ENCODE peak calls at places on chromosomes 16 and 17, in five cellular contexts. J is effector memory CD4-positive, alpha-beta T cell; F is dorsolateral prefrontal cortex; R is GM18507; T is HuH-7.5. W is an unnamed sample.

GRCh38 chr16:21618261-21618660 is 18.9 kb downstream of the METTL9 start:
- DNase-seq in R (no peak), F (no peak), J (no peak), T (no peak), W (no peak)

GRCh38 chr17:17056167-17056562 is 13.9 kb downstream of the MPRIP start:
- DNase-seq in F (no peak), R (no peak), T (no peak), J (no peak), W (no peak)

GRCh38 chr17:39650121-39650579 is 13.2 kb downstream of the STARD3 start:
- DNase-seq in R (no peak), J (no peak), T (no peak), F (no peak), W (no peak)

GRCh38 chr16:49596119-49596518 is 222.5 kb downstream of the C16orf78 start:
- DNase-seq in R (no peak), F (no peak), J (no peak), T (no peak), W (no peak)

GRCh38 chr17:63476857-63477470 is at the start of gene ACE:
- DNase-seq in R (no peak), F (peak; percentile 49), J (peak; percentile 22), T (peak; percentile 70), W (peak; percentile 54)

GRCh38 chr17:75688209-75688771 is 21.2 kb downstream of the SAP30BP start:
- DNase-seq in T (no peak), R (no peak), F (no peak), J (no peak), W (no peak)

GRCh38 chr17:17742133-17742621 is 60.9 kb downstream of the RAI1 start:
- DNase-seq in F (no peak), J (no peak), R (no peak), T (no peak), W (no peak)

GRCh38 chr16:56604966-56605365 is 3.4 kb upstream of the MT2A start:
- DNase-seq in J (no peak), T (no peak), F (no peak), R (no peak), W (no peak)

GRCh38 chr17:43418441-43419374 is 19.9 kb downstream of the ARL4D start:
- DNase-seq in F (peak; percentile 91), J (no peak), R (no peak), T (no peak), W (peak; percentile 89)

GRCh38 chr17:31385428-31386285 is 5.8 kb upstream of the RAB11FIP4 start:
- DNase-seq in R (no peak), F (no peak), J (no peak), T (no peak), W (no peak)

GRCh38 chr16:19785512-19786130 is 67.5 kb downstream of the IQCK start:
- DNase-seq in T (no peak), J (no peak), R (no peak), F (no peak), W (no peak)

GRCh38 chr17:81868674-81869220 is 2.4 kb downstream of the ARHGDIA start:
- DNase-seq in J (no peak), T (no peak), F (no peak), R (no peak), W (peak; percentile 86)

GRCh38 chr16:79801550-79802090 is 201.1 kb upstream of the MAF start:
- DNase-seq in T (no peak), R (no peak), F (no peak), J (no peak), W (no peak)

GRCh38 chr16:88781140-88782077 is 3.6 kb downstream of the PIEZO1 start:
- DNase-seq in R (no peak), T (no peak), F (no peak), J (peak; percentile 57), W (peak; percentile 30)

GRCh38 chr16:9270424-9270823 is 179.0 kb downstream of the HAPSTR1 start:
- DNase-seq in F (no peak), J (no peak), R (no peak), T (no peak), W (no peak)

GRCh38 chr17:82095777-82096708 is 2.0 kb downstream of the FASN start:
- DNase-seq in R (no peak), J (no peak), F (no peak), T (peak; percentile 58), W (peak; percentile 51)

GRCh38 chr16:63442246-63442645 is 1406.0 kb upstream of the CDH8 start:
- DNase-seq in T (no peak), R (no peak), F (no peak), J (no peak), W (no peak)

GRCh38 chr17:38702900-38703741 is 2.0 kb upstream of the MLLT6 start:
- DNase-seq in T (no peak), J (no peak), F (no peak), R (no peak), W (peak; percentile 14)

GRCh38 chr17:29241015-29241963 is 5.4 kb upstream of the CRYBA1 start:
- DNase-seq in R (no peak), T (peak; percentile 39), F (peak; percentile 54), J (no peak), W (peak; percentile 87)

GRCh38 chr17:34361478-34362061 is 1.5 kb downstream of the CCL1 start:
- DNase-seq in J (peak; percentile 4), R (peak; percentile 71), F (peak; percentile 87), T (peak; percentile 33), W (peak; percentile 75)

GRCh38 chr16:66961065-66961744 is at the start of gene CES3:
- DNase-seq in R (no peak), F (peak; percentile 66), T (peak; percentile 62), J (peak; percentile 28), W (peak; percentile 73)

GRCh38 chr17:2418572-2418971 is 17.7 kb upstream of the MNT start:
- DNase-seq in J (no peak), R (no peak), F (no peak), T (no peak), W (no peak)

GRCh38 chr16:67773569-67774456 is 32.5 kb downstream of the RANBP10 start:
- DNase-seq in R (no peak), J (no peak), F (no peak), T (no peak), W (no peak)

GRCh38 chr17:35519442-35519841 is 18.0 kb downstream of the SLFN12L start:
- DNase-seq in R (no peak), F (no peak), T (no peak), J (no peak), W (no peak)

GRCh38 chr17:74862108-74862901 is 2.6 kb upstream of the GRIN2C start:
- DNase-seq in F (peak; percentile 55), J (peak; percentile 23), R (peak; percentile 45), T (peak; percentile 89), W (peak; percentile 36)

GRCh38 chr16:1054660-1055556 is 17.6 kb upstream of the SSTR5 start:
- DNase-seq in J (no peak), T (peak; percentile 88), F (peak; percentile 78), R (peak; percentile 48), W (peak; percentile 50)

GRCh38 chr17:13806023-13806553 is 204.4 kb upstream of the HS3ST3A1 start:
- DNase-seq in T (no peak), R (no peak), J (no peak), F (no peak), W (no peak)

GRCh38 chr17:82215095-82215971 is 2.7 kb upstream of the CCDC57 start:
- DNase-seq in R (no peak), T (no peak), J (no peak), F (no peak), W (no peak)

GRCh38 chr17:82876149-82876548 is 36.3 kb upstream of the ZNF750 start:
- DNase-seq in R (no peak), F (no peak), T (no peak), J (no peak), W (no peak)

GRCh38 chr16:13997933-13998332 is 73.2 kb upstream of the MRTFB start:
- DNase-seq in J (no peak), R (peak; percentile 39), T (no peak), F (no peak), W (peak; percentile 27)

GRCh38 chr16:58022601-58023371 is 2.8 kb upstream of the MMP15 start:
- DNase-seq in R (no peak), T (no peak), F (peak; percentile 84), J (no peak), W (peak; percentile 49)

GRCh38 chr16:86619263-86619935 is 41.0 kb downstream of the FOXL1 start:
- DNase-seq in J (no peak), T (no peak), R (no peak), F (no peak), W (no peak)